ENCODE peak calls at places on chromosomes 5 and 9, in ten cellular contexts. Q is activated CD4-positive, alpha-beta T cell treated with anti-CD3 and anti-CD28 coated beads for 48 hours; I is endothelial cell; C is mucosa of gallbladder; O is activated B cell treated with CpG ODN at 0.5 μM for 24 hours; Y is iris pigment epithelial cell; B is occipital lobe; R is GDM1; K is osteocyte; H is stimulated activated naive CD4-positive, alpha-beta T cell. P is an unnamed sample.

GRCh38 chr9:68455436-68455835 is 85.2 kb downstream of the TMEM252 start:
- DNase-seq in O (no peak), R (no peak), H (no peak), K (no peak), C (no peak), Q (no peak), B (no peak), I (no peak), Y (peak; percentile 3), P (no peak)

GRCh38 chr9:134057311-134057665 is 10.5 kb downstream of the BRD3 start:
- DNase-seq in R (no peak), I (no peak), H (no peak), O (no peak), Q (no peak), K (no peak), C (no peak), B (no peak), Y (no peak), P (no peak)

GRCh38 chr9:76365028-76365427 is 29.2 kb downstream of the RFK start:
- DNase-seq in B (no peak), R (no peak), C (no peak), Y (peak; percentile 72), I (no peak), O (no peak), Q (no peak), K (no peak), H (no peak), P (no peak)

GRCh38 chr9:34994429-34995287 is 5.1 kb downstream of the DNAJB5 start:
- DNase-seq in Y (peak; percentile 48), K (no peak), I (peak; percentile 57), Q (no peak), H (no peak), R (no peak), O (no peak), C (peak; percentile 40), B (peak; percentile 19), P (peak; percentile 76)

GRCh38 chr5:38148021-38148625 is 110.2 kb upstream of the EGFLAM start:
- DNase-seq in B (peak; percentile 5), O (no peak), H (no peak), R (no peak), I (no peak), Q (no peak), K (no peak), Y (no peak), C (no peak), P (no peak)

GRCh38 chr9:77883133-77883532 is 148.5 kb downstream of the GNAQ start:
- DNase-seq in B (no peak), O (no peak), Y (no peak), R (no peak), Q (no peak), I (no peak), K (no peak), C (no peak), H (no peak), P (no peak)

GRCh38 chr5:143398451-143399237 is 4.8 kb downstream of the NR3C1 start:
- DNase-seq in H (no peak), I (no peak), Q (no peak), O (no peak), K (no peak), C (no peak), B (no peak), Y (no peak), R (no peak), P (no peak)

GRCh38 chr5:1201327-1202025 is at the start of gene SLC6A19:
- DNase-seq in Y (no peak), C (peak; percentile 49), R (no peak), I (no peak), K (no peak), O (no peak), B (no peak), Q (no peak), H (no peak), P (no peak)

GRCh38 chr9:131727184-131727785 is 12.6 kb downstream of the RAPGEF1 start:
- DNase-seq in Y (peak; percentile 68), B (peak; percentile 12), K (no peak), O (no peak), R (no peak), H (no peak), Q (no peak), C (no peak), I (no peak), P (no peak)

GRCh38 chr5:53261245-53261644 is 151.7 kb upstream of the MOCS2 start:
- DNase-seq in B (no peak), H (no peak), R (no peak), O (no peak), Q (no peak), Y (peak; percentile 23), K (no peak), I (no peak), C (no peak), P (no peak)

GRCh38 chr5:86894006-86894560 is 276.3 kb downstream of the COX7C start:
- DNase-seq in C (no peak), Y (no peak), H (no peak), R (no peak), Q (no peak), I (no peak), B (no peak), O (no peak), K (no peak), P (no peak)

GRCh38 chr5:174192103-174192655 is 146.7 kb downstream of the NSG2 start:
- DNase-seq in I (no peak), C (no peak), B (no peak), H (no peak), Q (no peak), O (no peak), Y (no peak), K (peak; percentile 59), R (no peak), P (no peak)

GRCh38 chr9:16057541-16057940 is 504.7 kb downstream of the CCDC171 start:
- DNase-seq in R (no peak), Y (no peak), H (no peak), O (no peak), B (no peak), K (no peak), I (no peak), C (no peak), Q (no peak), P (no peak)

GRCh38 chr9:121767176-121767769 is 115.8 kb downstream of the DAB2IP start:
- DNase-seq in C (no peak), I (no peak), R (no peak), O (no peak), K (no peak), H (no peak), B (no peak), Y (no peak), Q (no peak), P (no peak)

GRCh38 chr9:95406114-95406513 is 88.6 kb upstream of the FANCC start:
- DNase-seq in H (no peak), R (no peak), Q (no peak), C (no peak), O (no peak), Y (peak; percentile 67), I (no peak), B (no peak), K (no peak), P (no peak)

GRCh38 chr5:24714757-24715156 is 70.0 kb upstream of the CDH10 start:
- DNase-seq in O (no peak), K (no peak), B (no peak), C (no peak), H (no peak), Y (no peak), I (no peak), Q (no peak), R (no peak), P (no peak)

GRCh38 chr5:44935262-44935661 is 126.5 kb downstream of the MRPS30 start:
- DNase-seq in I (peak; percentile 31), K (no peak), R (no peak), Q (no peak), C (no peak), B (no peak), H (no peak), Y (no peak), O (no peak), P (no peak)

GRCh38 chr9:39588056-39588814 is 232.8 kb downstream of the SPATA31A1 start:
- DNase-seq in B (no peak), H (no peak), O (no peak), Y (no peak), K (no peak), Q (no peak), I (no peak), C (no peak), R (no peak), P (no peak)

GRCh38 chr9:13478235-13478634 is 198.7 kb upstream of the MPDZ start:
- DNase-seq in H (no peak), I (no peak), R (no peak), O (no peak), Q (no peak), B (no peak), C (no peak), K (no peak), Y (peak; percentile 17), P (no peak)

GRCh38 chr9:91776409-91777365 is 173.3 kb downstream of the ROR2 start:
- DNase-seq in Q (no peak), R (no peak), C (no peak), K (no peak), Y (peak; percentile 78), O (no peak), H (no peak), B (no peak), I (no peak), P (no peak)

GRCh38 chr5:116013931-116014330 is 18.3 kb upstream of the ARL14EPL start:
- DNase-seq in I (no peak), K (no peak), R (no peak), H (no peak), Y (no peak), O (no peak), C (no peak), Q (no peak), B (no peak), P (no peak)

GRCh38 chr5:172350212-172351181 is 66.9 kb upstream of the UBTD2 start:
- DNase-seq in K (no peak), C (no peak), Y (no peak), I (no peak), B (no peak), Q (no peak), O (no peak), R (no peak), H (no peak), P (no peak)

GRCh38 chr5:53980061-53980460 is 330.3 kb downstream of the ARL15 start:
- DNase-seq in R (no peak), C (no peak), Q (no peak), Y (no peak), I (no peak), B (no peak), K (no peak), O (no peak), H (no peak), P (no peak)

GRCh38 chr5:52956915-52957747 is 32.0 kb upstream of the ITGA2 start:
- DNase-seq in R (no peak), B (no peak), C (no peak), O (no peak), K (no peak), Y (no peak), I (no peak), H (no peak), Q (no peak), P (no peak)

GRCh38 chr5:132334812-132335211 is 34.7 kb upstream of the SLC22A5 start:
- DNase-seq in I (no peak), R (no peak), H (no peak), B (no peak), O (no peak), K (no peak), C (no peak), Y (peak; percentile 25), Q (no peak), P (no peak)

GRCh38 chr9:36037580-36038169 is 962 bp downstream of the RECK start:
- DNase-seq in H (no peak), I (no peak), R (no peak), Y (no peak), O (no peak), B (peak; percentile 44), Q (no peak), C (no peak), K (no peak), P (no peak)

GRCh38 chr9:79408617-79409016 is 163.1 kb upstream of the TLE4 start:
- DNase-seq in C (no peak), Y (peak; percentile 14), K (no peak), R (no peak), H (no peak), O (no peak), Q (no peak), I (no peak), B (no peak), P (no peak)

GRCh38 chr9:68955281-68955680 is 58.6 kb downstream of the PRKACG start:
- DNase-seq in K (no peak), I (no peak), R (no peak), B (no peak), Q (no peak), H (no peak), Y (no peak), O (no peak), C (no peak), P (peak; percentile 61)